ENCODE peak calls at places on chromosomes 12 and 14, in five cellular contexts. E is tibial nerve, K is PC-3, I is SJSA1, U is endothelial cell of umbilical vein. X is an unnamed sample. For H3K4me1, the result is how much of the 10 kb centered on the place peaks cover.

GRCh38 chr12:112782250-112782649 is 9.3 kb upstream of the RPH3A start:
- DNase-seq in I (no peak), K (no peak), E (no peak), U (no peak), X (no peak)

GRCh38 chr12:8562310-8562709 is 21.6 kb upstream of the CLEC4E start:
- DNase-seq in I (no peak), U (no peak), K (no peak), E (no peak), X (no peak)

GRCh38 chr14:55386037-55386798 is 25.4 kb downstream of the ATG14 start:
- DNase-seq in U (no peak), E (no peak), I (no peak), K (no peak), X (no peak)

GRCh38 chr14:64440494-64440893 is 24.8 kb upstream of the AKAP5 start:
- DNase-seq in U (no peak), I (no peak), E (no peak), K (no peak), X (no peak)

GRCh38 chr14:100662850-100663527 is 63.7 kb upstream of the DLK1 start:
- DNase-seq in K (peak), E (peak), U (peak), I (no peak), X (peak)

GRCh38 chr12:131721548-131721947 is 10.7 kb downstream of the SFSWAP start:
- DNase-seq in K (no peak), E (no peak), I (no peak), U (no peak), X (no peak)

GRCh38 chr12:90027889-90028570 is 319.4 kb upstream of the ATP2B1 start:
- DNase-seq in E (no peak), U (no peak), K (no peak), I (no peak), X (no peak)

GRCh38 chr12:6767592-6768384 is 1.6 kb downstream of the PTMS start:
- DNase-seq in U (peak), E (no peak), K (peak), I (no peak), X (no peak)

GRCh38 chr12:9406564-9407424 is 198.6 kb upstream of the PZP start:
- DNase-seq in U (no peak), E (no peak), K (no peak), I (no peak), X (no peak)

GRCh38 chr12:59040651-59041050 is 120.3 kb upstream of the LRIG3 start:
- DNase-seq in E (no peak), I (peak), K (peak), U (peak), X (no peak)
- H3K4me1 ChIP-seq in E (under half), I (under half), K (under half), U (under half), X (under half)

GRCh38 chr14:28196878-28197277 is 569.7 kb upstream of the FOXG1 start:
- DNase-seq in K (no peak), I (no peak), U (no peak), E (no peak), X (no peak)
- H3K4me3 ChIP-seq in K (no peak), I (no peak), U (no peak), E (no peak), X (no peak)

GRCh38 chr14:60736494-60736893 is 1.9 kb downstream of the MNAT1 start:
- DNase-seq in K (peak), U (peak), E (no peak), I (no peak), X (no peak)

GRCh38 chr14:60738843-60739508 is 4.4 kb downstream of the MNAT1 start:
- DNase-seq in K (no peak), I (no peak), U (no peak), E (no peak), X (no peak)

GRCh38 chr14:60732840-60733483 is 1.6 kb upstream of the MNAT1 start:
- DNase-seq in E (no peak), I (no peak), U (no peak), K (peak), X (no peak)

DNA sequence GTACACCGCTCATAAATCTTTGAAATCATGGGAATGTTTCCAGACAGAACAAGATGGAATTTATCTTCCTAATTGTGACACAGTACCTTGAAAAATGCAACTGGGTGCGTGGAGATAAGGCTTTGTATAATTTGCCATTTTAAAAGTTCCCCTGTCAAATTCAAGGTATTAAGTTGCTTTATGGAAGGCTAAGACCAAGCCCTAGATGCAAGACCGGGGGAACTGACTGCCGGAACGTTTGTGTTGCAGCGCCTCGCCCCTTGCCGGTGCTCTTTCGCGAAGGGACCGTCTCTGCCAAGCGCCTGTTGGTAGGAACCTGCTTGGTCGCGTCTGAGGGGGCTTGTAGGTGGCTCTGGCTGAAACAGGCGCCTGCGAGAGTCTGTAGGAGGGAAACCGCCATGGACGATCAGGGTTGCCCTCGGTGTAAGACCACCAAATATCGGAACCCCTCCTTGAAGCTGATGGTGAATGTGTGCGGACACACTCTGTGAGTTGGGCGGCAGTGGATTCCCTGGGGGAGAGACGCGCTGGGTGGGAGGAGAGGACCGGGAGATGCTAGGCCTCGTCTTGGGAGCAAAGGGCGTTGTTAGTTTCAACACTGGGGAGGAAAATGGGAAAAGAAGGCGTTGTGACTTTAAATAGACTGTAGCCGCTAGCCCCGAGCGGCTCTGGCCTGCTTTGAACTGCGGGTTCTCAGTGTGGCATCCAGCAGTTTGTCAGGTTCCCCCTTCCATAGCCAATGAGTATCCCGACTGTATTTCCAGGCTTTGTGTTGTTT is at the start of gene MNAT1:
- DNase-seq in U (peak), K (peak), I (peak), E (peak), X (peak)
- H3K27ac ChIP-seq in U (peak), K (no peak), I (peak), E (peak), X (peak)

GRCh38 chr14:51394391-51394790 is 154.3 kb downstream of the TMX1 start:
- DNase-seq in E (no peak), K (no peak), U (peak), I (no peak), X (no peak)

GRCh38 chr14:51394804-51395203 is 154.8 kb downstream of the TMX1 start:
- DNase-seq in K (peak), I (no peak), E (no peak), U (no peak), X (no peak)

GRCh38 chr14:51396222-51396815 is 156.3 kb downstream of the TMX1 start:
- DNase-seq in E (peak), I (peak), K (peak), U (peak), X (no peak)

GRCh38 chr14:51398898-51399297 is 158.9 kb downstream of the TMX1 start:
- DNase-seq in U (peak), K (peak), I (peak), E (no peak), X (no peak)

GRCh38 chr14:51395361-51395849 is 155.4 kb downstream of the TMX1 start:
- DNase-seq in U (peak), E (peak), I (peak), K (peak), X (no peak)
- H3K4me1 ChIP-seq in U (half or more), E (under half), I (half or more), K (half or more), X (under half)

DNA sequence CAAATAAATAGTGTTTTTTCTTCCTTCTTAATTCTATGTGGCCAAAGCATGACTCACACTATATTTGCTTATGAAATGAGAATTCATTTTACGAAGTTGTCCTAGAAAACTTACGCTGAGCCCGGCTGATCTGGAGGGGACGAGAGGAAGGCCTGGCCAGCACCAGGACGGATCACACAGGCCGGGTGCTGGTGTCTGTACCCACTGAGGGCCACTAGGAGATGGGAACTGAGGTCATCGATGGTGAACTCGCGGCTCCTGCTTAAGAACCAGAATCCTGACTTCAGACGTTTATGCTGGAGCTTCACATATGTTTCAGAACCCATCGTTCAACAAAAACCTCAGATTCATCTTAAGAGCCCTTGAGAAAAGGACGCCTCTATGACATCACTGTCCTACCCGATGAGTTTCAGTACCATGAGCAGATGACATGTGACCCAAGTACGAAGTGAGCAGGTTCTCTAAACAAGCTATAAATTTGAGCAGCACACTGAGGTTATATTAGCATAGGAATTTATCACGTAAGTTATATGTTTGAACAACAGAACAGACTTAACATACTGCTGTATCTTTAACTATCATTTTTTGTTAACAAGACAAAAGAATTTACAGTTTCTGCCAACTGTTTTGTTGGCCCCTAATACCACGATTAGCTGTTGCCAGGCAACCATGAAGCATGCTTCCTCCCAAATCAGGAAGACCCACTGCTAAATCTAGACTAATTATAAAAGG is 111.9 kb downstream of the FOXN3 start:
- DNase-seq in E (no peak), U (peak), I (no peak), K (peak), X (no peak)
- H3K4me3 ChIP-seq in E (no peak), U (no peak), I (no peak), K (peak), X (no peak)

DNA sequence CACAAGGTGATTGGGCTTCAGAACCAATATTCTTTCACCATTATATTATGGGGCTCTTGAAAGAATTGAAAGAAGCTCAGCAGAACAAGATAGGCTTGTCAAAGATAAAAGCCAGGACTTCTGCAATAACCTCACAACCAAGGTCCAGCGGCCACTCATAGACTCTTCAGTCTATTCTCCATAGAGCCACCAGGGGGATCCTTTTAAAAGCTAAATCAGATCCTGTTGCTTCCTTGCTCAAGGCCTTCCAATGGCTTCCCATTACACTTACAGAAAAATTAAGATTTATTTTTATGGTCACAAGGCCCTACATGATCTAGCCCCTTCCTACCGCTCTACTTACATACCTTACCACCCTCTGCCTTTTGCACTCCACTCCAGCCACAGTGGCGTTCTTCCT is 169.6 kb downstream of the C12orf42 start:
- DNase-seq in I (no peak), K (peak), E (no peak), U (no peak), X (no peak)
- H3K27ac ChIP-seq in I (no peak), K (no peak), E (no peak), U (no peak), X (no peak)

X was measured in CD8-positive, alpha-beta T cell.